ENCODE peak calls at places on chromosomes 3 and 15, in ten cellular contexts. X is cardiac muscle cell; M is neuronal stem cell; U is sigmoid colon; Z is thoracic aorta; R is IMR-90; H is ascending aorta; N is ovary; V is SJCRH30; Q is CD8-positive, alpha-beta T cell. E is an unnamed sample. For H3K9me3, the result is how much of the 10 kb centered on the place peaks cover.

GRCh38 chr3:161854232-161854771 is 357.7 kb downstream of the OTOL1 start:
- DNase-seq in X (peak), M (no peak), U (no peak), Z (no peak), R (peak), H (no peak), N (no peak), V (peak), Q (no peak), E (peak)

GRCh38 chr3:168040624-168041208 is 55.0 kb downstream of the GOLIM4 start:
- DNase-seq in X (peak), M (no peak), U (no peak), Z (no peak), R (peak), H (no peak), N (no peak), V (peak), Q (no peak), E (peak)

GRCh38 chr3:46369675-46370132 is 1.0 kb upstream of the CCR5 start:
- DNase-seq in X (no peak), M (no peak), U (no peak), Z (no peak), R (no peak), H (no peak), N (no peak), V (no peak), Q (no peak), E (no peak)

GRCh38 chr3:63613561-63613960 is 38.9 kb upstream of the SNTN start:
- DNase-seq in X (no peak), M (no peak), U (no peak), Z (no peak), R (peak), H (no peak), N (no peak), V (no peak), Q (no peak), E (no peak)

GRCh38 chr3:183564046-183564445 is 8.5 kb upstream of the KLHL6 start:
- DNase-seq in X (no peak), M (no peak), U (no peak), Z (no peak), R (no peak), H (no peak), N (no peak), V (no peak), Q (no peak), E (no peak)

GRCh38 chr3:11545186-11545851 is 98.4 kb downstream of the VGLL4 start:
- DNase-seq in X (no peak), M (no peak), U (peak), Z (no peak), R (no peak), H (no peak), N (no peak), V (peak), Q (no peak), E (no peak)

GRCh38 chr3:22996926-22997600 is 206.1 kb upstream of the UBE2E2 start:
- DNase-seq in X (peak), M (no peak), U (no peak), Z (no peak), R (no peak), H (no peak), N (no peak), V (no peak), Q (no peak), E (no peak)

GRCh38 chr3:134742202-134742601 is 52.9 kb upstream of the EPHB1 start:
- DNase-seq in X (no peak), M (no peak), U (no peak), Z (no peak), R (no peak), H (no peak), N (no peak), V (no peak), Q (no peak), E (no peak)

GRCh38 chr15:98906712-98907083 is 100.9 kb downstream of the PGPEP1L start:
- DNase-seq in X (peak), M (no peak), U (peak), Z (no peak), R (peak), H (no peak), N (no peak), V (no peak), Q (no peak), E (no peak)

GRCh38 chr3:154615451-154615850 is 185.5 kb upstream of the GPR149 start:
- DNase-seq in X (no peak), M (no peak), U (no peak), Z (no peak), R (no peak), H (no peak), N (no peak), V (peak), Q (no peak), E (no peak)

GRCh38 chr3:43996379-43997301 is 245.0 kb upstream of the TOPAZ1 start:
- DNase-seq in X (peak), M (peak), U (no peak), Z (no peak), R (no peak), H (no peak), N (no peak), V (no peak), Q (no peak), E (peak)

GRCh38 chr15:63996794-63997357 is 49.4 kb downstream of the DAPK2 start:
- DNase-seq in X (no peak), M (no peak), U (no peak), Z (no peak), R (no peak), H (no peak), N (no peak), V (no peak), Q (no peak), E (no peak)

GRCh38 chr15:83287541-83288027 is 3.1 kb upstream of the BNC1 start:
- DNase-seq in X (peak), M (no peak), U (no peak), Z (no peak), R (peak), H (no peak), N (no peak), V (peak), Q (no peak), E (no peak)

GRCh38 chr3:99710094-99710493 is 71.7 kb downstream of the COL8A1 start:
- DNase-seq in X (no peak), M (no peak), U (no peak), Z (no peak), R (no peak), H (no peak), N (no peak), V (no peak), Q (no peak), E (no peak)

GRCh38 chr15:95910643-95911212 is 419.8 kb upstream of the NR2F2 start:
- DNase-seq in X (no peak), M (no peak), U (no peak), Z (no peak), R (no peak), H (no peak), N (no peak), V (no peak), Q (no peak), E (no peak)

GRCh38 chr15:85463273-85463937 is 83.0 kb downstream of the AKAP13 start:
- DNase-seq in X (no peak), M (peak), U (no peak), Z (no peak), R (no peak), H (no peak), N (no peak), V (no peak), Q (no peak), E (no peak)

GRCh38 chr15:76151599-76151974 is 91.8 kb downstream of the TMEM266 start:
- DNase-seq in X (no peak), M (no peak), U (no peak), Z (no peak), R (no peak), H (no peak), N (no peak), V (no peak), Q (no peak), E (no peak)

GRCh38 chr15:44029003-44029402 is 166.1 kb downstream of the FRMD5 start:
- DNase-seq in X (peak), M (no peak), U (no peak), Z (no peak), R (no peak), H (no peak), N (no peak), V (peak), Q (no peak), E (no peak)

GRCh38 chr3:30698549-30698948 is 92.1 kb downstream of the TGFBR2 start:
- DNase-seq in X (no peak), M (no peak), U (no peak), Z (no peak), R (no peak), H (no peak), N (no peak), V (no peak), Q (no peak), E (no peak)

GRCh38 chr15:80780416-80781221 is 1.4 kb downstream of the CEMIP start:
- DNase-seq in X (peak), M (peak), U (no peak), Z (no peak), R (peak), H (no peak), N (peak), V (no peak), Q (no peak), E (no peak)

GRCh38 chr15:51837784-51838183 is 8.3 kb downstream of the TMOD3 start:
- DNase-seq in X (peak), M (no peak), U (no peak), Z (no peak), R (peak), H (no peak), N (no peak), V (no peak), Q (no peak), E (no peak)

GRCh38 chr3:28940530-28940929 is 340.3 kb upstream of the RBMS3 start:
- DNase-seq in X (peak), M (no peak), U (no peak), Z (no peak), R (peak), H (no peak), N (peak), V (peak), Q (no peak), E (no peak)

GRCh38 chr3:123201557-123202427 is at the start of gene SEC22A:
- DNase-seq in X (peak), M (peak), U (peak), Z (peak), R (peak), H (peak), N (peak), V (peak), Q (peak), E (peak)

GRCh38 chr3:58175429-58176184 is 35.2 kb downstream of the DNASE1L3 start:
- DNase-seq in X (peak), M (no peak), U (peak), Z (no peak), R (peak), H (no peak), N (peak), V (no peak), Q (no peak), E (no peak)

GRCh38 chr3:194089357-194090177 is 46.4 kb upstream of the HES1 start:
- DNase-seq in X (peak), M (peak), U (peak), Z (peak), R (peak), H (peak), N (peak), V (peak), Q (no peak), E (peak)

GRCh38 chr3:47989981-47990440 is 26.2 kb downstream of the MAP4 start:
- DNase-seq in X (peak), M (peak), U (peak), Z (peak), R (peak), H (peak), N (peak), V (peak), Q (peak), E (peak)

GRCh38 chr15:43249699-43250203 is 17.0 kb downstream of the TGM5 start:
- DNase-seq in X (peak), M (no peak), U (no peak), Z (no peak), R (peak), H (no peak), N (no peak), V (peak), Q (no peak), E (no peak)

GRCh38 chr3:63390831-63391230 is 112.7 kb downstream of the SYNPR start:
- DNase-seq in X (no peak), M (no peak), U (no peak), Z (no peak), R (no peak), H (no peak), N (no peak), V (no peak), Q (no peak), E (no peak)

GRCh38 chr3:16515885-16516420 is 2.5 kb upstream of the RFTN1 start:
- DNase-seq in X (no peak), M (no peak), U (no peak), Z (no peak), R (no peak), H (no peak), N (no peak), V (no peak), Q (no peak), E (no peak)

GRCh38 chr3:194407423-194407822 is 8.4 kb upstream of the GP5 start:
- DNase-seq in X (peak), M (no peak), U (no peak), Z (no peak), R (peak), H (no peak), N (no peak), V (no peak), Q (no peak), E (no peak)

GRCh38 chr3:134898315-134898714 is 103.3 kb downstream of the EPHB1 start:
- DNase-seq in X (no peak), M (no peak), U (no peak), Z (no peak), R (no peak), H (no peak), N (no peak), V (no peak), Q (no peak), E (no peak)

GRCh38 chr15:89035658-89036057 is 52.6 kb upstream of the ABHD2 start:
- DNase-seq in X (no peak), M (no peak), U (no peak), Z (no peak), R (peak), H (no peak), N (no peak), V (no peak), Q (no peak), E (no peak)

GRCh38 chr3:46440531-46441294 is 24.0 kb downstream of the LTF start:
- DNase-seq in X (no peak), M (no peak), U (no peak), Z (no peak), R (no peak), H (no peak), N (no peak), V (no peak), Q (peak), E (no peak)

GRCh38 chr15:86038491-86038890 is 41.2 kb upstream of the AGBL1 start:
- DNase-seq in X (no peak), M (no peak), U (no peak), Z (no peak), R (no peak), H (no peak), N (no peak), V (no peak), Q (no peak), E (no peak)

GRCh38 chr3:130816873-130817445 is 70.3 kb upstream of the PIK3R4 start:
- DNase-seq in X (no peak), M (no peak), U (no peak), Z (no peak), R (no peak), H (no peak), N (no peak), V (peak), Q (no peak), E (no peak)

GRCh38 chr3:13072239-13073041 is 789 bp downstream of the IQSEC1 start:
- DNase-seq in X (no peak), M (no peak), U (no peak), Z (no peak), R (peak), H (peak), N (no peak), V (peak), Q (no peak), E (no peak)

GRCh38 chr3:197590313-197590962 is 34.7 kb upstream of the BDH1 start:
- DNase-seq in X (no peak), M (no peak), U (no peak), Z (no peak), R (no peak), H (no peak), N (no peak), V (no peak), Q (no peak), E (no peak)

GRCh38 chr15:23497710-23498111 is 50.7 kb upstream of the GOLGA6L2 start:
- DNase-seq in X (peak), M (no peak), U (no peak), Z (no peak), R (no peak), H (no peak), N (no peak), V (no peak), Q (no peak), E (peak)

GRCh38 chr3:69426905-69427304 is 41.0 kb upstream of the FRMD4B start:
- DNase-seq in X (no peak), M (no peak), U (no peak), Z (no peak), R (no peak), H (no peak), N (no peak), V (no peak), Q (no peak), E (no peak)

GRCh38 chr3:177860236-177860635 is 663.0 kb upstream of the TBL1XR1 start:
- DNase-seq in X (no peak), M (no peak), U (no peak), Z (no peak), R (no peak), H (no peak), N (no peak), V (peak), Q (no peak), E (peak)
- H3K9me3 ChIP-seq in X (under half), M (under half), U (under half), Z (under half), R (under half), H (under half), N (under half), V (under half), Q (under half), E (under half)

GRCh38 chr3:185929192-185930151 is 8.3 kb downstream of the TRA2B start:
- DNase-seq in X (no peak), M (no peak), U (no peak), Z (no peak), R (peak), H (no peak), N (no peak), V (no peak), Q (no peak), E (no peak)

GRCh38 chr3:185926445-185926844 is 11.4 kb downstream of the TRA2B start:
- DNase-seq in X (no peak), M (no peak), U (no peak), Z (no peak), R (no peak), H (no peak), N (no peak), V (no peak), Q (no peak), E (no peak)

GRCh38 chr3:185928532-185928931 is 9.3 kb downstream of the TRA2B start:
- DNase-seq in X (no peak), M (no peak), U (no peak), Z (no peak), R (no peak), H (no peak), N (no peak), V (no peak), Q (no peak), E (no peak)

GRCh38 chr3:185925353-185925752 is 12.5 kb downstream of the TRA2B start:
- DNase-seq in X (no peak), M (no peak), U (no peak), Z (no peak), R (no peak), H (no peak), N (no peak), V (no peak), Q (no peak), E (no peak)

DNA sequence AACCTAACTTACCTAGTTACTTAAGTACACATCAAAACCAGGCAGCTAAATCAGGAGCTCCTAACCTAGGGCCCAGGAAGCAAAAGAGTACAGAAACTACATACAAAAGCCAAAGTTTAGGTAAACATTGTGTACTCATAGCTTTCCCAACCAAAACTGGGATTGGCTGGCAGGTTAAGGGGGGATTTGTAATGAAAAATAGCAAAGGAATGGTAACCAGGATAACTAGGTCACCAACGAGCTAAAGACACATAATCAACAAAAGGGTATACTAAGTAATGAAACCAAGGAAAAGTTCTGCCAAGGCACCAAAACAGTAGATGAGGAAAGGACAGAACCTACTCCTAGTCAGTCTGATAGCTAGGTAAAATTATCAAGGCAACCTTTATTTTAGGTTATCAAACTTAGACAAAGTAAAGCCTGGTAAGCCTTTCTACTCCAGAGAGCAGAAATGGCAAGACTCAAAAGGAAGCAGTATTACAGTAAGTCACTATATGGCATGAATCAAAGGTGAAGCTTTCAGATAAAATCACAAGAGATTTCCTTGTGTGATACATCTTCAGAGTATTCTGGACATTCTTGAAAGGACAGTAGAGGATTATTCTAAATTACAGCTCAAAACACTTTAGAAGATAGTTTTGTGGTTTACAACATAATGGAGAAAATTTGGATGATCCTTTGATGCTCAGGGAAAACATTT is 10.2 kb downstream of the TRA2B start:
- DNase-seq in X (no peak), M (no peak), U (no peak), Z (no peak), R (no peak), H (no peak), N (no peak), V (no peak), Q (no peak), E (no peak)
- H3K27ac ChIP-seq in X (no peak), M (no peak), U (no peak), Z (no peak), R (no peak), H (no peak), N (no peak), V (no peak), Q (no peak), E (no peak)

GRCh38 chr3:170942011-170942410 is 33.6 kb upstream of the EIF5A2 start:
- DNase-seq in X (no peak), M (no peak), U (no peak), Z (no peak), R (no peak), H (no peak), N (no peak), V (no peak), Q (no peak), E (no peak)
- H3K9me3 ChIP-seq in X (under half), M (under half), U (under half), Z (under half), R (under half), H (under half), N (under half), V (under half), Q (under half), E (under half)

GRCh38 chr3:40191850-40192448 is 117.6 kb upstream of the EIF1B start:
- DNase-seq in X (peak), M (peak), U (no peak), Z (no peak), R (peak), H (no peak), N (peak), V (peak), Q (peak), E (peak)
- H3K27ac ChIP-seq in X (no peak), M (no peak), U (no peak), Z (no peak), R (no peak), H (no peak), N (no peak), V (no peak), Q (no peak), E (no peak)

DNA sequence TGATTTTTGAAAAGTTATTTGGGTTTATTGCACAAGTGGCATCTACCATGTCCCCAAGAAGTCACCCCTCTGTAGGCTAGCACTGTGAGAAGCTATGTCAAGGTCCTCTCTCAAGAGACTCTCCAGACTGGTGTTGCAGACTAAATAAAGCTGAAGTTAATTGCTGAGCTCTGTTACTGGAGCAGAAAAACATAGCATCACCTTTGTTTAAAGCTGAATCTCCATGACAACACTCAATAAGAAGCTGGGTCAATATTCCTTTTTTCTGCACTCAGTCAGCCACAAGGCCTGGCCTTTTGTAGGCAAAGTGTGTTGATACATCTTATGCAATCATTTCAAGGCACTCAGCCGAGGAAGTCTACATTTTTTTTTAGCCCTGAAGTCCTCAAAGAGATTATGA is 806.6 kb upstream of the LMCD1 start:
- DNase-seq in X (peak), M (no peak), U (no peak), Z (no peak), R (no peak), H (no peak), N (no peak), V (no peak), Q (no peak), E (no peak)
- H3K9me3 ChIP-seq in X (under half), M (under half), U (under half), Z (under half), R (under half), H (under half), N (under half), V (under half), Q (under half), E (under half)

GRCh38 chr15:78811825-78812183 is 540 bp upstream of the ADAMTS7 start:
- DNase-seq in X (peak), M (no peak), U (no peak), Z (no peak), R (no peak), H (no peak), N (no peak), V (no peak), Q (no peak), E (no peak)
- H3K27ac ChIP-seq in X (peak), M (peak), U (peak), Z (peak), R (peak), H (peak), N (peak), V (peak), Q (no peak), E (peak)